ENCODE peak calls at places on chromosomes 7 and 10, in five cellular contexts. One of them, this sample, is unnamed.

GRCh38 chr10:49679480-49679893 is at the start of gene C10orf53:
- DNase-seq in psoas muscle: no peak
- DNase-seq in cardiac muscle cell: peak; percentile 85
- DNase-seq in fibroblast of villous mesenchyme: peak; percentile 59
- DNase-seq in kidney epithelial cell: no peak
- DNase-seq in this sample: peak; percentile 83

GRCh38 chr7:18521945-18522566 is 26.5 kb downstream of the HDAC9 start:
- DNase-seq in fibroblast of villous mesenchyme: no peak
- DNase-seq in cardiac muscle cell: no peak
- DNase-seq in kidney epithelial cell: no peak
- DNase-seq in psoas muscle: no peak
- DNase-seq in this sample: no peak

GRCh38 chr10:121236621-121237020 is 361.6 kb downstream of the FGFR2 start:
- DNase-seq in cardiac muscle cell: no peak
- DNase-seq in psoas muscle: no peak
- DNase-seq in kidney epithelial cell: no peak
- DNase-seq in fibroblast of villous mesenchyme: no peak
- DNase-seq in this sample: no peak

GRCh38 chr10:84308481-84309304 is 19.7 kb upstream of the CCSER2 start:
- DNase-seq in psoas muscle: no peak
- DNase-seq in kidney epithelial cell: peak; percentile 52
- DNase-seq in cardiac muscle cell: peak; percentile 68
- DNase-seq in fibroblast of villous mesenchyme: peak; percentile 49
- DNase-seq in this sample: no peak

GRCh38 chr10:5123886-5124285 is 29.7 kb downstream of the AKR1C3 start:
- DNase-seq in cardiac muscle cell: no peak
- DNase-seq in kidney epithelial cell: no peak
- DNase-seq in fibroblast of villous mesenchyme: no peak
- DNase-seq in psoas muscle: no peak
- DNase-seq in this sample: no peak

GRCh38 chr7:158541330-158542010 is 46.2 kb downstream of the PTPRN2 start:
- DNase-seq in cardiac muscle cell: no peak
- DNase-seq in fibroblast of villous mesenchyme: no peak
- DNase-seq in kidney epithelial cell: no peak
- DNase-seq in psoas muscle: no peak
- DNase-seq in this sample: no peak

GRCh38 chr7:128879939-128880746 is 17.5 kb downstream of the ATP6V1F start:
- DNase-seq in psoas muscle: peak; percentile 86
- DNase-seq in cardiac muscle cell: peak; percentile 77
- DNase-seq in kidney epithelial cell: no peak
- DNase-seq in fibroblast of villous mesenchyme: peak; percentile 57
- DNase-seq in this sample: peak; percentile 89

GRCh38 chr10:25952857-25953256 is 18.8 kb downstream of the MYO3A start:
- DNase-seq in cardiac muscle cell: no peak
- DNase-seq in kidney epithelial cell: no peak
- DNase-seq in fibroblast of villous mesenchyme: no peak
- DNase-seq in psoas muscle: no peak
- DNase-seq in this sample: no peak

GRCh38 chr7:23426876-23427275 is 43.4 kb downstream of the IGF2BP3 start:
- DNase-seq in cardiac muscle cell: no peak
- DNase-seq in kidney epithelial cell: no peak
- DNase-seq in fibroblast of villous mesenchyme: peak; percentile 18
- DNase-seq in psoas muscle: no peak
- DNase-seq in this sample: no peak

GRCh38 chr7:155490697-155491628 is 33.0 kb downstream of the EN2 start:
- DNase-seq in cardiac muscle cell: peak; percentile 64
- DNase-seq in psoas muscle: peak; percentile 80
- DNase-seq in kidney epithelial cell: no peak
- DNase-seq in fibroblast of villous mesenchyme: no peak
- DNase-seq in this sample: peak; percentile 87

GRCh38 chr10:3169738-3170137 is 2.8 kb downstream of the PITRM1 start:
- DNase-seq in fibroblast of villous mesenchyme: no peak
- DNase-seq in kidney epithelial cell: no peak
- DNase-seq in psoas muscle: no peak
- DNase-seq in cardiac muscle cell: no peak
- DNase-seq in this sample: peak; percentile 62

GRCh38 chr7:68269410-68269809 is 1272.8 kb downstream of the TYW1 start:
- DNase-seq in kidney epithelial cell: peak; percentile 92
- DNase-seq in psoas muscle: no peak
- DNase-seq in fibroblast of villous mesenchyme: no peak
- DNase-seq in cardiac muscle cell: peak; percentile 60
- DNase-seq in this sample: no peak

GRCh38 chr7:76225379-76225778 is 23.7 kb downstream of the SRRM3 start:
- DNase-seq in kidney epithelial cell: no peak
- DNase-seq in psoas muscle: no peak
- DNase-seq in fibroblast of villous mesenchyme: peak; percentile 42
- DNase-seq in cardiac muscle cell: peak; percentile 55
- DNase-seq in this sample: no peak

GRCh38 chr7:129741011-129741410 is 129.5 kb downstream of the NRF1 start:
- DNase-seq in cardiac muscle cell: no peak
- DNase-seq in kidney epithelial cell: no peak
- DNase-seq in psoas muscle: peak; percentile 75
- DNase-seq in fibroblast of villous mesenchyme: no peak
- DNase-seq in this sample: no peak

GRCh38 chr10:119313645-119314044 is 106.3 kb downstream of the GRK5 start:
- DNase-seq in kidney epithelial cell: no peak
- DNase-seq in fibroblast of villous mesenchyme: no peak
- DNase-seq in psoas muscle: no peak
- DNase-seq in cardiac muscle cell: no peak
- DNase-seq in this sample: no peak

GRCh38 chr10:36469585-36469984 is 655.8 kb upstream of the ANKRD30A start:
- DNase-seq in kidney epithelial cell: no peak
- DNase-seq in cardiac muscle cell: no peak
- DNase-seq in fibroblast of villous mesenchyme: peak; percentile 16
- DNase-seq in psoas muscle: no peak
- DNase-seq in this sample: no peak

GRCh38 chr7:756231-756927 is 29.3 kb upstream of the PRKAR1B start:
- DNase-seq in cardiac muscle cell: no peak
- DNase-seq in kidney epithelial cell: no peak
- DNase-seq in psoas muscle: peak; percentile 21
- DNase-seq in fibroblast of villous mesenchyme: no peak
- DNase-seq in this sample: no peak

GRCh38 chr7:152336754-152337368 is 98.9 kb downstream of the KMT2C start:
- DNase-seq in cardiac muscle cell: peak; percentile 37
- DNase-seq in fibroblast of villous mesenchyme: peak; percentile 57
- DNase-seq in kidney epithelial cell: no peak
- DNase-seq in psoas muscle: no peak
- DNase-seq in this sample: no peak

GRCh38 chr7:32501522-32501921 is 6.2 kb downstream of the AVL9 start:
- DNase-seq in kidney epithelial cell: no peak
- DNase-seq in fibroblast of villous mesenchyme: peak; percentile 16
- DNase-seq in cardiac muscle cell: peak; percentile 44
- DNase-seq in psoas muscle: no peak
- DNase-seq in this sample: no peak

GRCh38 chr10:76086571-76087260 is 655.3 kb downstream of the LRMDA start:
- DNase-seq in psoas muscle: peak; percentile 80
- DNase-seq in cardiac muscle cell: peak; percentile 80
- DNase-seq in kidney epithelial cell: peak; percentile 45
- DNase-seq in fibroblast of villous mesenchyme: peak; percentile 89
- DNase-seq in this sample: no peak

GRCh38 chr7:108290344-108291134 is 160.4 kb upstream of the LAMB4 start:
- DNase-seq in fibroblast of villous mesenchyme: no peak
- DNase-seq in psoas muscle: no peak
- DNase-seq in cardiac muscle cell: peak; percentile 53
- DNase-seq in kidney epithelial cell: no peak
- DNase-seq in this sample: no peak

GRCh38 chr7:128174391-128174790 is 66.7 kb upstream of the LEP start:
- DNase-seq in psoas muscle: no peak
- DNase-seq in kidney epithelial cell: no peak
- DNase-seq in cardiac muscle cell: no peak
- DNase-seq in fibroblast of villous mesenchyme: no peak
- DNase-seq in this sample: no peak

GRCh38 chr7:610141-610530 is 90.5 kb upstream of the PDGFA start:
- DNase-seq in psoas muscle: no peak
- DNase-seq in kidney epithelial cell: no peak
- DNase-seq in cardiac muscle cell: no peak
- DNase-seq in fibroblast of villous mesenchyme: no peak
- DNase-seq in this sample: no peak

GRCh38 chr10:117534321-117535044 is 8.1 kb upstream of the EMX2 start:
- DNase-seq in psoas muscle: no peak
- DNase-seq in fibroblast of villous mesenchyme: peak; percentile 16
- DNase-seq in kidney epithelial cell: no peak
- DNase-seq in cardiac muscle cell: no peak
- DNase-seq in this sample: no peak

GRCh38 chr7:41967156-41967555 is 264.3 kb upstream of the INHBA start:
- DNase-seq in kidney epithelial cell: no peak
- DNase-seq in cardiac muscle cell: peak; percentile 78
- DNase-seq in fibroblast of villous mesenchyme: peak; percentile 75
- DNase-seq in psoas muscle: no peak
- DNase-seq in this sample: no peak

GRCh38 chr7:69076566-69076965 is 521.7 kb upstream of the AUTS2 start:
- DNase-seq in fibroblast of villous mesenchyme: no peak
- DNase-seq in cardiac muscle cell: no peak
- DNase-seq in psoas muscle: no peak
- DNase-seq in kidney epithelial cell: no peak
- DNase-seq in this sample: no peak

GRCh38 chr7:27374958-27375841 is 132.6 kb downstream of the EVX1 start:
- DNase-seq in fibroblast of villous mesenchyme: no peak
- DNase-seq in kidney epithelial cell: no peak
- DNase-seq in psoas muscle: no peak
- DNase-seq in cardiac muscle cell: no peak
- DNase-seq in this sample: no peak

GRCh38 chr10:30455816-30456215 is 21.8 kb downstream of the MAP3K8 start:
- DNase-seq in kidney epithelial cell: no peak
- DNase-seq in psoas muscle: no peak
- DNase-seq in cardiac muscle cell: no peak
- DNase-seq in fibroblast of villous mesenchyme: no peak
- DNase-seq in this sample: no peak

GRCh38 chr10:123019941-123020703 is 11.3 kb downstream of the ACADSB start:
- DNase-seq in fibroblast of villous mesenchyme: no peak
- DNase-seq in psoas muscle: no peak
- DNase-seq in kidney epithelial cell: no peak
- DNase-seq in cardiac muscle cell: no peak
- DNase-seq in this sample: no peak

GRCh38 chr10:123024540-123024939 is 15.7 kb downstream of the ACADSB start:
- DNase-seq in kidney epithelial cell: no peak
- DNase-seq in fibroblast of villous mesenchyme: no peak
- DNase-seq in psoas muscle: no peak
- DNase-seq in cardiac muscle cell: no peak
- DNase-seq in this sample: no peak

GRCh38 chr10:123018531-123018930 is 9.7 kb downstream of the ACADSB start:
- DNase-seq in fibroblast of villous mesenchyme: no peak
- DNase-seq in psoas muscle: no peak
- DNase-seq in kidney epithelial cell: no peak
- DNase-seq in cardiac muscle cell: no peak
- DNase-seq in this sample: no peak

GRCh38 chr10:123019264-123019663 is 10.5 kb downstream of the ACADSB start:
- DNase-seq in fibroblast of villous mesenchyme: no peak
- DNase-seq in kidney epithelial cell: no peak
- DNase-seq in cardiac muscle cell: no peak
- DNase-seq in psoas muscle: no peak
- DNase-seq in this sample: no peak

GRCh38 chr10:123021517-123021916 is 12.7 kb downstream of the ACADSB start:
- DNase-seq in psoas muscle: no peak
- DNase-seq in cardiac muscle cell: peak; percentile 37
- DNase-seq in kidney epithelial cell: no peak
- DNase-seq in fibroblast of villous mesenchyme: no peak
- DNase-seq in this sample: no peak
- TF ChIP-seq CTCF in psoas muscle: no peak
- TF ChIP-seq CTCF in cardiac muscle cell: peak; percentile 52
- TF ChIP-seq CTCF in kidney epithelial cell: peak; percentile 40
- TF ChIP-seq CTCF in fibroblast of villous mesenchyme: peak; percentile 41
- TF ChIP-seq CTCF in this sample: peak; percentile 30

GRCh38 chr10:110305767-110306451 is 1.2 kb upstream of the SMNDC1 start:
- DNase-seq in fibroblast of villous mesenchyme: peak; percentile 89
- DNase-seq in psoas muscle: no peak
- DNase-seq in kidney epithelial cell: peak; percentile 80
- DNase-seq in cardiac muscle cell: peak; percentile 89
- DNase-seq in this sample: no peak

GRCh38 chr10:110304780-110305421 is at the start of gene SMNDC1:
- DNase-seq in psoas muscle: peak; percentile 98
- DNase-seq in fibroblast of villous mesenchyme: peak; percentile 99
- DNase-seq in cardiac muscle cell: peak; percentile 99
- DNase-seq in kidney epithelial cell: peak; percentile 92
- DNase-seq in this sample: peak; percentile 99

GRCh38 chr10:110304394-110304779 is 333 bp downstream of the SMNDC1 start:
- DNase-seq in psoas muscle: no peak
- DNase-seq in cardiac muscle cell: peak; percentile 33
- DNase-seq in kidney epithelial cell: no peak
- DNase-seq in fibroblast of villous mesenchyme: peak; percentile 18
- DNase-seq in this sample: peak; percentile 87

GRCh38 chr10:110307805-110308204 is 3.1 kb upstream of the SMNDC1 start:
- DNase-seq in kidney epithelial cell: no peak
- DNase-seq in psoas muscle: no peak
- DNase-seq in fibroblast of villous mesenchyme: no peak
- DNase-seq in cardiac muscle cell: peak; percentile 40
- DNase-seq in this sample: no peak

DNA sequence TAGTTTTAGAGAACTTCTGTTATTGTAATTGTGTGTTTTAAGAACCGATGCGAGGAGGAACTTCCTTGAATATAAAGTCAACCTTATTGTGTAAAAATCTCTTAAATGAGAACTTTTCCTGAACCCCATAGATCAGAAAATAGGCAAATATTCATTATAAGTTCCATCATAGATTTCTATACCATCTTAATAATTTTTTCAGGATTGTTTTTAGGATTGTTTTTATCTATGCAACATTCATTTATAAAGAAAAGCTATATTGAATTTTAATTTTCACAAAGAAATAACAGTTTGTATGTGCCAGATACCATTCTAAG is 1.7 kb upstream of the SMNDC1 start:
- DNase-seq in fibroblast of villous mesenchyme: no peak
- DNase-seq in cardiac muscle cell: no peak
- DNase-seq in psoas muscle: no peak
- DNase-seq in kidney epithelial cell: no peak
- DNase-seq in this sample: no peak
- TF ChIP-seq CTCF in fibroblast of villous mesenchyme: no peak
- TF ChIP-seq CTCF in cardiac muscle cell: no peak
- TF ChIP-seq CTCF in psoas muscle: no peak
- TF ChIP-seq CTCF in kidney epithelial cell: no peak
- TF ChIP-seq CTCF in this sample: no peak

GRCh38 chr10:23157691-23158369 is 34.3 kb upstream of the PTF1A start:
- DNase-seq in psoas muscle: no peak
- DNase-seq in cardiac muscle cell: peak; percentile 64
- DNase-seq in kidney epithelial cell: peak; percentile 25
- DNase-seq in fibroblast of villous mesenchyme: peak; percentile 48
- DNase-seq in this sample: no peak
- TF ChIP-seq CTCF in psoas muscle: no peak
- TF ChIP-seq CTCF in cardiac muscle cell: no peak
- TF ChIP-seq CTCF in kidney epithelial cell: peak; percentile 27
- TF ChIP-seq CTCF in fibroblast of villous mesenchyme: no peak
- TF ChIP-seq CTCF in this sample: no peak

DNA sequence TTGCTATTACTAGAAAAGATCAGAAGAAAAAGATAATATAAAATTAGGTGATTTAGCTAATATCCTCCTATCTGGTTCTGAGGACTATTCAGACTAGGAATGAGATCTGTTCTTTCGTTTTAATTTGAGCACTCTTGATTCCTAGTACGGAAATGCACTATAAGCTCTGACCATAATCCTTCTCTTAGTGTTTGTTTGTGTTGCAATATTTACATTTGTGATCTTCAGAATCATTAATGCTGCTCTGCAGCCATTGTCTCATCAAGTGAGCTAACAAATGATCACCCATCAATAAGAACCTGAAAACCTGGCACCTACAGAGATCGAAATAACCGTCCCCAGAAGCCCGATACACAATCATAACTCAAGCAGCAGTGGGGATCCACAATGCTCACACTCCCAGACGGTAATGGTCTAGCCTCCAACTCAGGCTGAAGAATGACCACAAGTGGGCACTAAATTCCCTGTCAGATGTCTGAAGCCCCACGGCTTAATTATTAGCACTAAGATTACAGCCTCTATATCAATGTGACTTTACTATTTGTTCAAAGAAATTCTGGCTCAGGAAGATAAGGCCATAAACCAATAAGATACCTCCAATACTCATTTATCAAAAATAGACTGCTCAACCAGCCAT is 156.0 kb upstream of the NFE2L3 start:
- DNase-seq in kidney epithelial cell: no peak
- DNase-seq in fibroblast of villous mesenchyme: no peak
- DNase-seq in psoas muscle: no peak
- DNase-seq in cardiac muscle cell: no peak
- DNase-seq in this sample: no peak
- TF ChIP-seq CTCF in kidney epithelial cell: peak; percentile 8
- TF ChIP-seq CTCF in fibroblast of villous mesenchyme: no peak
- TF ChIP-seq CTCF in psoas muscle: no peak
- TF ChIP-seq CTCF in cardiac muscle cell: no peak
- TF ChIP-seq CTCF in this sample: no peak